ENCODE peak calls at places on chromosome 7, in six cellular contexts. X, U, Q, B, W and T are unnamed samples.

GRCh38 chr7:134750083-134751062 is 29.1 kb upstream of the CALD1 start:
- DNase-seq in X (peak), U (peak), Q (peak), B (peak), W (peak), T (no peak)

GRCh38 chr7:71976670-71977069 is 435.5 kb downstream of the CALN1 start:
- DNase-seq in X (no peak), U (no peak), Q (no peak), B (no peak), W (no peak), T (no peak)

GRCh38 chr7:44123190-44124003 is at the start of gene POLD2:
- DNase-seq in X (peak), U (peak), Q (peak), B (peak), W (peak), T (peak)

GRCh38 chr7:157000741-157001653 is 9.5 kb downstream of the MNX1 start:
- DNase-seq in X (no peak), U (no peak), Q (no peak), B (peak), W (no peak), T (peak)

GRCh38 chr7:114652041-114652440 is 237.4 kb downstream of the FOXP2 start:
- DNase-seq in X (no peak), U (no peak), Q (no peak), B (no peak), W (no peak), T (no peak)

GRCh38 chr7:27031289-27032172 is 64.3 kb downstream of the HOXA1 start:
- DNase-seq in X (peak), U (peak), Q (no peak), B (no peak), W (no peak), T (peak)

GRCh38 chr7:115124409-115124939 is 202.6 kb downstream of the MDFIC start:
- DNase-seq in X (peak), U (peak), Q (no peak), B (no peak), W (peak), T (peak)

GRCh38 chr7:105015631-105015965 is 1.6 kb downstream of the KMT2E start:
- DNase-seq in X (peak), U (peak), Q (no peak), B (no peak), W (peak), T (peak)

GRCh38 chr7:135940077-135941075 is 36.8 kb downstream of the MTPN start:
- DNase-seq in X (no peak), U (no peak), Q (no peak), B (no peak), W (no peak), T (no peak)

GRCh38 chr7:128347573-128348147 is 4.0 kb upstream of the RBM28 start:
- DNase-seq in X (peak), U (peak), Q (peak), B (peak), W (peak), T (peak)

GRCh38 chr7:149181136-149181790 is 14.1 kb upstream of the ZNF282 start:
- DNase-seq in X (no peak), U (no peak), Q (no peak), B (no peak), W (no peak), T (no peak)

GRCh38 chr7:88001744-88002530 is 67.9 kb downstream of the ADAM22 start:
- DNase-seq in X (no peak), U (no peak), Q (no peak), B (no peak), W (no peak), T (no peak)

GRCh38 chr7:94190599-94191061 is 186.5 kb upstream of the BET1 start:
- DNase-seq in X (peak), U (no peak), Q (no peak), B (no peak), W (no peak), T (peak)

GRCh38 chr7:108045154-108045553 is 42.2 kb upstream of the LAMB1 start:
- DNase-seq in X (peak), U (no peak), Q (no peak), B (no peak), W (no peak), T (peak)

GRCh38 chr7:128713794-128714193 is 25.4 kb upstream of the CALU start:
- DNase-seq in X (peak), U (no peak), Q (no peak), B (no peak), W (no peak), T (peak)

GRCh38 chr7:84264341-84264740 is 69.8 kb upstream of the SEMA3A start:
- DNase-seq in X (no peak), U (no peak), Q (no peak), B (no peak), W (no peak), T (no peak)

GRCh38 chr7:6536262-6536770 is 14.9 kb downstream of the GRID2IP start:
- DNase-seq in X (no peak), U (no peak), Q (no peak), B (peak), W (no peak), T (no peak)

GRCh38 chr7:16471933-16472332 is 6.4 kb upstream of the SOSTDC1 start:
- DNase-seq in X (no peak), U (no peak), Q (no peak), B (no peak), W (no peak), T (no peak)

GRCh38 chr7:90250601-90251303 is 5.8 kb downstream of the CFAP69 start:
- DNase-seq in X (peak), U (no peak), Q (no peak), B (no peak), W (peak), T (no peak)

GRCh38 chr7:77653572-77653971 is 42.7 kb upstream of the RSBN1L start:
- DNase-seq in X (no peak), U (no peak), Q (no peak), B (no peak), W (no peak), T (no peak)

GRCh38 chr7:51701935-51702334 is 385.3 kb upstream of the COBL start:
- DNase-seq in X (no peak), U (no peak), Q (no peak), B (no peak), W (no peak), T (no peak)

GRCh38 chr7:86643478-86644281 is at the start of gene GRM3:
- DNase-seq in X (no peak), U (no peak), Q (peak), B (peak), W (peak), T (no peak)

GRCh38 chr7:94436700-94437099 is 42.0 kb downstream of the COL1A2 start:
- DNase-seq in X (no peak), U (no peak), Q (no peak), B (no peak), W (no peak), T (no peak)

GRCh38 chr7:18508441-18509427 is 13.2 kb downstream of the HDAC9 start:
- DNase-seq in X (peak), U (peak), Q (no peak), B (no peak), W (peak), T (peak)

GRCh38 chr7:15015545-15016314 is 113.2 kb upstream of the DGKB start:
- DNase-seq in X (peak), U (peak), Q (peak), B (peak), W (peak), T (peak)

GRCh38 chr7:147485660-147486210 is 1104.8 kb upstream of the C7orf33 start:
- DNase-seq in X (no peak), U (no peak), Q (no peak), B (no peak), W (no peak), T (no peak)

GRCh38 chr7:17248527-17248926 is 49.9 kb upstream of the AHR start:
- DNase-seq in X (no peak), U (no peak), Q (no peak), B (no peak), W (no peak), T (no peak)

GRCh38 chr7:95716357-95717122 is 55.8 kb upstream of the DYNC1I1 start:
- DNase-seq in X (no peak), U (no peak), Q (no peak), B (no peak), W (no peak), T (no peak)

GRCh38 chr7:6162650-6163366 is 109.6 kb downstream of the CYTH3 start:
- DNase-seq in X (no peak), U (no peak), Q (no peak), B (no peak), W (no peak), T (no peak)

GRCh38 chr7:84112771-84113170 is 81.8 kb downstream of the SEMA3A start:
- DNase-seq in X (no peak), U (no peak), Q (no peak), B (no peak), W (peak), T (no peak)

GRCh38 chr7:92437956-92438491 is 9.3 kb upstream of the GATAD1 start:
- DNase-seq in X (no peak), U (no peak), Q (peak), B (no peak), W (peak), T (no peak)

GRCh38 chr7:6579446-6579845 is 2.2 kb downstream of the ZDHHC4 start:
- DNase-seq in X (peak), U (peak), Q (peak), B (no peak), W (peak), T (peak)

DNA sequence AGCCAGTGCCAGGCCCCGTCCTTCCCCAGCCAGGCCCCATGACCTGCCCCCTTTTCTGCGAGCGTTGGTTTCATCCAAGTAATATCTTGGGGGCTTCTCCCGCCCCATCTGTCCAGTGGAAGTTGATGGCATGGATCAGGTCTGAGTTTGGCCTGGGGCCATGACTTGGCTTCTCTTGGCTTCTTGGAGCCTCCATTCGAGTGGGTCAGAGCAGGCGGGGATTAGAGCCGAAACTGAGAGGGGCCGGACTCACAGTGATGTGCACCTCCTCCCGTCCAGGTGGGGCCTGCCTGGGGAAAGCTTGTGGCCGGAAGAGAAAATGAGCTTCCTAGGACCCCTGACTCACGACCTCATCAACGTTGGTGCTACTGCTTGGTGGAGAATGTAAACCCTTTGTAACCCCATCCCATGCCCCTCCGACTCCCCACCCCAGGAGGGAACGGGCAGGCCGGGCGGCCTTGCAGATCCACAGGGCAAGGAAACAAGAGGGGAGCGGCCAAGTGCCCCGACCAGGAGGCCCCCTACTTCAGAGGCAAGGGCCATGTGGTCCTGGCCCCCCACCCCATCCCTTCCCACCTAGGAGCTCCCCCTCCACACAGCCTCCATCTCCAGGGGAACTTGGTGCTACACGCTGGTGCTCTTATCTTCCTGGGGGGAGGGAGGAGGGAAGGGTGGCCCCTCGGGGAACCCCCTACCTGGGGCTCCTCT is 15.1 kb upstream of the LIMK1 start:
- DNase-seq in X (no peak), U (no peak), Q (no peak), B (no peak), W (no peak), T (no peak)
- H3K4ac ChIP-seq in X (no peak), U (no peak), Q (no peak), B (no peak), W (no peak), T (no peak)

GRCh38 chr7:36019538-36019937 is 133.5 kb upstream of the EEPD1 start:
- DNase-seq in X (no peak), U (no peak), Q (no peak), B (no peak), W (no peak), T (no peak)
- H3K18ac ChIP-seq in X (no peak), U (no peak), Q (no peak), B (no peak), W (no peak), T (no peak)

DNA sequence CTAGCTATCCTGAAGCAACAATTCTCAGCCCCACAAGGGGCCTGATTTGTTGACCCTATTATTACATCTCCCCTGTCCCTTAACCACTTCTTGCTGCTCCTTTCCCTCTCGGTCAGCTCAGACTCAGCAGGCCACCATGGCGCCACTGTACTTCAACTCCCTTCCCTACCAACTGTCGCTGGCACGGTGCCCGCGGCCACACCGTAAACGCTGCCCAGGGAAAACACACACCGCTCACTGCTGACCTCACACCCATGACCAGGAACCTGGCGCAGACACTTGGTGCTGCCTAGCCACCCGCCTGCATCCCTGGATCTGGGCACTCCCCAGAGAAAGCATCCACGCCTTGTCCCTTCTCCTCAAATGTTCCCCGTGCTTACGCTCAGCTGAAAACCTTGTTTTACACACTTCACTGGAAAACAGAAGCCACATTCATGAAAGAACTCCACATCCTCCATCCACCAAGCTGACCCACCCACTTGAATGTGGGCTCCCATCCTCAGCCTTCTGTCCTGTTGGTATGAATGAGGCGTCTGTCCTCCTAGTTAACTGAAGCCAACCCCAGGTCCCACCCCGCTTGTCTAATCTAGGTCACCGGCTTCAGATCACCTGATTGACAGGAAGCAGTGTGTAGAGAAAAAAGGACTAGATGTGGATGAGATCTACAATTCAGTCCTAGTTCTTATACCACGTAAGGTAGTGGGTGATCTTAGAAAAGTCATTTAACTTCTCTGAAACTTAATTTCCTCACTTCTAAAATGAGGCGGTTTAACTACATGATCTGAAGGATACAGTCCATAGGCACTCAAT is 28.5 kb upstream of the CRYGN start:
- DNase-seq in X (no peak), U (no peak), Q (no peak), B (no peak), W (no peak), T (no peak)
- H3K4ac ChIP-seq in X (no peak), U (no peak), Q (no peak), B (no peak), W (no peak), T (no peak)

DNA sequence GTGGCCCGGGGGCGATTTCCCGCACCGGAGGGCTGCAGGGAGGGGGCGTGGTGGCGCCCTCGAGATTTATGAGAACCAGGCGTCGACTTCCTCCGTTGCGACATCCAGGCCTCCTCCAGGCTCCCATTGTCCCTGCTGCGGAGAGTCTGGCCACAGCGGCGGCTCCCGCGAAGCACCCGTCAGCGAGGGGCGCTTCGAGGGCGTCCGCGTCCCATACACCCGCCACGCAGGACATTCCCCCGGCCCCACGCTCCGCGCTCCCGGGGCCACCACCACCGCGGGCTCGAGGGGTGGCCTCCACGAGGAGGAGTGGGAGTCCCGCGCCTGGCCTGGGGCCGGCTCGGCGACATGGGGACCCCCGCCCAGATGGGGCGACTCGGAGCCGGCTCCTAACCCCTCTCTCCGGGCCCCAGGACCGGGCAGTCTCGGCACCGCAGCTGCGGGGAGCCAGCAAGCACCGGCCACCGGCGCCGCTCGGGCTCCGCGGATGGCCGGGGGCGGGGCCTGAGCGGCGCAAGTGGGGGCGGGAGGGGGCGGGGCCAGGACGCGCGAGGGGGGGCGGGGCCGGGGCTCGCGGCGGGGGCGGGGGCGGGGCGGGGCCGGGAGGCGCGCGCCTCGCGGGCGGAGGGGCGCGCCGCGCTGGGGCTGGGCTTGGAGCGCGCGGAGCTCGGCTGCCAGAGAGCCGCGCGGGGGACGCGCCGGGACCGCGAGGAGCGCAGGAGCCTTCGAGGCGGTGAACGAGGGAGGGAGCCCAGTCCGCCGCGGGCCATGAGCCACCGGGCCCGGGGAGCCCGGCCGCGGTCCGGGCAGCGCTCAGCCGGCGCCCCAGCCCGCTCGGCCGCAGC is at the start of gene SH2B2:
- DNase-seq in X (peak), U (peak), Q (peak), B (peak), W (peak), T (peak)
- H3K18ac ChIP-seq in X (peak), U (peak), Q (peak), B (peak), W (peak), T (peak)

GRCh38 chr7:151061241-151062110 is 2.1 kb downstream of the SLC4A2 start:
- DNase-seq in X (no peak), U (no peak), Q (peak), B (peak), W (peak), T (peak)
- H3K4ac ChIP-seq in X (peak), U (peak), Q (no peak), B (peak), W (no peak), T (peak)

GRCh38 chr7:140023728-140024127 is 39.0 kb downstream of the PARP12 start:
- DNase-seq in X (no peak), U (no peak), Q (no peak), B (no peak), W (no peak), T (no peak)

GRCh38 chr7:140025241-140025640 is 37.5 kb downstream of the PARP12 start:
- DNase-seq in X (no peak), U (no peak), Q (no peak), B (no peak), W (no peak), T (no peak)

GRCh38 chr7:140022582-140023211 is 40.1 kb downstream of the PARP12 start:
- DNase-seq in X (peak), U (no peak), Q (no peak), B (no peak), W (no peak), T (no peak)

GRCh38 chr7:140025814-140026433 is 36.8 kb downstream of the PARP12 start:
- DNase-seq in X (no peak), U (no peak), Q (no peak), B (no peak), W (no peak), T (no peak)

DNA sequence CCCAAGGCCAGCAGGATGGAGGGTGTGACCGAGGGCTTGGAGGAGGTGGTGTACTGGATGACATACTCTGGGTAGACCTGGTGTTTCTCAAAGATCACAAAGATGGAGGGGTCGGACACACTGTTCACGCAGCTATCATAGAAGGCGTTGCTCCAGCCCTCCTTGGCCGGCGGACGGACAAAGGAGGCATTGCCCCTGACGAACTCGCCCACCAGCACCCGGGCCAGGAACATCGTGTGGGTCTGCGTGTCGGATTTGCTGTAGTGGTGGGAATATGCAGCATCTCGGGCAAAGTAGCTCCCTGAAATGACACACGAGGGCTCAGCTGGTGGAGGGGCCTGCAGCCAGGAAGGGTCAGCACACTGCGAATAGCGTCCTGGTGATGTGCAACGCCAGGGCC is 38.2 kb downstream of the PARP12 start:
- DNase-seq in X (no peak), U (no peak), Q (no peak), B (no peak), W (no peak), T (no peak)
- H3K18ac ChIP-seq in X (no peak), U (no peak), Q (no peak), B (no peak), W (no peak), T (no peak)

GRCh38 chr7:12864470-12865046 is 177.1 kb downstream of the ARL4A start:
- DNase-seq in X (no peak), U (no peak), Q (no peak), B (no peak), W (no peak), T (no peak)
- H3K4ac ChIP-seq in X (no peak), U (no peak), Q (no peak), B (no peak), W (no peak), T (no peak)

GRCh38 chr7:38398725-38399321 is 125.4 kb upstream of the TARP start:
- DNase-seq in X (peak), U (peak), Q (peak), B (peak), W (peak), T (peak)

GRCh38 chr7:38393874-38394273 is 120.4 kb upstream of the TARP start:
- DNase-seq in X (no peak), U (no peak), Q (no peak), B (no peak), W (no peak), T (no peak)

GRCh38 chr7:38391751-38392150 is 118.3 kb upstream of the TARP start:
- DNase-seq in X (no peak), U (no peak), Q (no peak), B (no peak), W (no peak), T (no peak)

DNA sequence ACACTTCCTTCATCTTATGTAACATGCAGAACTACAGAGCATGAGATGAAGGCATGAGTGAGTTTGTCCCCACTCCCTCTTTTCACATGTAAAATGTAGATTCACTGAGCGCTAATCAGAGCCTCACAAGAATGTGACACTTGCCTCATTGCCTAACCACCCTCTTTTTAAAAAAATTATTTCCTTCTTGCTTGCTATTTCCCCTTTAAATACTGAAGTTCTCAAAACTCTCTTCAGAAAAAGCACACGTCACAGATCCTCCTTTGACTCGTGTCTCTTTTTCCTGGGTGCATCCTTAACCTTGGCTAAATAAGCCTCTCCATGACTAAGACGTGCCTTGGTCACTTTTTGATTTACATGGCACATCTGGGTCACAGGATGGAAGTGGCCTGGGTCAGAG is 121.3 kb upstream of the TARP start:
- DNase-seq in X (no peak), U (peak), Q (no peak), B (no peak), W (peak), T (no peak)
- H3K18ac ChIP-seq in X (no peak), U (no peak), Q (no peak), B (no peak), W (no peak), T (no peak)